ENCODE peak calls at places on chromosomes 4 and X, in ten cellular contexts. X, P, O, B, R, J, D, E, G and H are unnamed samples.

GRCh38 chr4:86223472-86223871 is 136.4 kb downstream of the MAPK10 start:
- DNase-seq in X (no peak), D (no peak), G (no peak), R (no peak), J (no peak), E (peak), O (peak), B (no peak), P (peak), H (no peak)

GRCh38 chr4:97984545-97985131 is 158.6 kb downstream of the STPG2 start:
- DNase-seq in J (no peak), G (no peak), B (no peak), D (no peak), E (peak), R (no peak), X (no peak), P (no peak), O (no peak), H (no peak)

GRCh38 chr4:48336471-48336870 is 4.9 kb upstream of the SLAIN2 start:
- DNase-seq in E (no peak), O (no peak), X (no peak), J (no peak), P (no peak), G (no peak), D (no peak), R (no peak), B (no peak), H (no peak)

GRCh38 chr4:134518574-134519217 is 317.1 kb upstream of the PABPC4L start:
- DNase-seq in E (no peak), D (no peak), G (no peak), R (no peak), B (no peak), J (no peak), P (no peak), X (no peak), O (no peak), H (no peak)

GRCh38 chr4:177177446-177178160 is 132.1 kb upstream of the NEIL3 start:
- DNase-seq in B (no peak), P (no peak), O (no peak), X (no peak), D (no peak), G (no peak), E (no peak), R (no peak), J (no peak), H (no peak)

GRCh38 chr4:87057835-87058234 is 123.0 kb downstream of the AFF1 start:
- DNase-seq in O (no peak), G (no peak), D (no peak), J (no peak), R (no peak), X (no peak), P (no peak), B (no peak), E (no peak), H (no peak)

GRCh38 chr4:139849219-139849618 is 183.6 kb downstream of the MGST2 start:
- DNase-seq in P (no peak), R (no peak), E (no peak), B (no peak), X (no peak), G (no peak), O (no peak), J (no peak), D (no peak), H (no peak)

GRCh38 chr4:128477540-128477939 is 189.9 kb upstream of the PGRMC2 start:
- DNase-seq in B (no peak), R (no peak), P (no peak), X (no peak), O (no peak), J (no peak), D (no peak), E (no peak), G (no peak), H (no peak)

GRCh38 chr4:113293043-113293560 is 243.6 kb downstream of the ANK2 start:
- DNase-seq in E (no peak), R (no peak), D (no peak), G (no peak), B (no peak), O (peak), X (no peak), J (no peak), P (no peak), H (no peak)

GRCh38 chrX:119853449-119853848 is 686 bp upstream of the UPF3B start:
- DNase-seq in B (no peak), G (no peak), D (no peak), R (no peak), E (no peak), X (no peak), P (no peak), O (no peak), J (no peak), H (no peak)